ENCODE peak calls at places on chromosomes 6 and 20, in six cellular contexts. T, V, I, C, U and H are unnamed samples.

GRCh38 chr20:48807586-48808381 is 20.0 kb downstream of the PREX1 start:
- DNase-seq in T (no peak), V (no peak), I (no peak), C (no peak), U (no peak), H (no peak)

GRCh38 chr20:57398231-57398821 is 7.1 kb downstream of the RBM38 start:
- DNase-seq in T (peak), V (no peak), I (no peak), C (no peak), U (no peak), H (no peak)

GRCh38 chr20:33991498-33991897 is 2.2 kb upstream of the RALY start:
- DNase-seq in T (no peak), V (no peak), I (no peak), C (no peak), U (no peak), H (no peak)

GRCh38 chr6:14273196-14273595 is 155.6 kb downstream of the CD83 start:
- DNase-seq in T (no peak), V (no peak), I (no peak), C (no peak), U (no peak), H (no peak)

GRCh38 chr6:90997076-90997475 is 410.2 kb upstream of the MAP3K7 start:
- DNase-seq in T (no peak), V (no peak), I (no peak), C (no peak), U (no peak), H (no peak)

GRCh38 chr6:169978615-169979161 is 227.3 kb downstream of the ERMARD start:
- DNase-seq in T (no peak), V (no peak), I (no peak), C (no peak), U (no peak), H (no peak)

GRCh38 chr20:17992847-17993508 is 24.2 kb downstream of the MGME1 start:
- DNase-seq in T (no peak), V (no peak), I (no peak), C (no peak), U (no peak), H (no peak)

GRCh38 chr6:125940691-125941090 is 15.9 kb upstream of the HINT3 start:
- DNase-seq in T (no peak), V (no peak), I (no peak), C (no peak), U (no peak), H (no peak)

GRCh38 chr6:138795809-138796469 is at the start of gene ECT2L:
- DNase-seq in T (no peak), V (no peak), I (peak), C (no peak), U (no peak), H (peak)

GRCh38 chr20:44948107-44948506 is 12.1 kb downstream of the TOMM34 start:
- DNase-seq in T (no peak), V (no peak), I (no peak), C (no peak), U (no peak), H (no peak)

GRCh38 chr6:16430661-16431089 is 192.3 kb downstream of the GMPR start:
- DNase-seq in T (no peak), V (peak), I (no peak), C (no peak), U (no peak), H (no peak)

GRCh38 chr6:112269165-112269564 is 14.8 kb upstream of the LAMA4 start:
- DNase-seq in T (no peak), V (no peak), I (no peak), C (no peak), U (no peak), H (no peak)

GRCh38 chr6:116444991-116445566 is 16.1 kb upstream of the CALHM6 start:
- DNase-seq in T (no peak), V (no peak), I (no peak), C (no peak), U (no peak), H (no peak)

GRCh38 chr20:24996449-24997195 is 4.1 kb upstream of the APMAP start:
- DNase-seq in T (no peak), V (no peak), I (no peak), C (no peak), U (no peak), H (no peak)

GRCh38 chr6:88566746-88567534 is 396.5 kb downstream of the RNGTT start:
- DNase-seq in T (no peak), V (no peak), I (no peak), C (no peak), U (no peak), H (no peak)

GRCh38 chr20:58746551-58747399 is 54.2 kb downstream of the NPEPL1 start:
- DNase-seq in T (no peak), V (no peak), I (no peak), C (no peak), U (no peak), H (no peak)

GRCh38 chr20:15867899-15868298 is 705.3 kb downstream of the KIF16B start:
- DNase-seq in T (no peak), V (peak), I (no peak), C (no peak), U (no peak), H (peak)

GRCh38 chr6:135434095-135434494 is 63.4 kb downstream of the AHI1 start:
- DNase-seq in T (no peak), V (no peak), I (no peak), C (no peak), U (no peak), H (no peak)

GRCh38 chr6:40249935-40250334 is 315.7 kb upstream of the MOCS1 start:
- DNase-seq in T (no peak), V (no peak), I (no peak), C (no peak), U (no peak), H (no peak)

GRCh38 chr20:11271319-11271718 is 597.5 kb upstream of the JAG1 start:
- DNase-seq in T (no peak), V (peak), I (peak), C (no peak), U (no peak), H (no peak)

GRCh38 chr6:77455271-77455670 is 8.0 kb downstream of the HTR1B start:
- DNase-seq in T (no peak), V (no peak), I (no peak), C (no peak), U (no peak), H (no peak)

GRCh38 chr20:49646126-49646525 is 67.6 kb downstream of the B4GALT5 start:
- DNase-seq in T (no peak), V (no peak), I (no peak), C (no peak), U (no peak), H (no peak)

GRCh38 chr6:152594726-152595125 is 42.4 kb downstream of the SYNE1 start:
- DNase-seq in T (no peak), V (no peak), I (no peak), C (no peak), U (no peak), H (no peak)

GRCh38 chr6:67544851-67545452 is 1090.1 kb upstream of the ADGRB3 start:
- DNase-seq in T (no peak), V (no peak), I (no peak), C (no peak), U (no peak), H (no peak)

GRCh38 chr6:121142093-121142492 is 192.2 kb downstream of the TBC1D32 start:
- DNase-seq in T (no peak), V (no peak), I (no peak), C (no peak), U (no peak), H (no peak)

GRCh38 chr6:144149894-144150672 is at the start of gene STX11:
- DNase-seq in T (peak), V (no peak), I (peak), C (no peak), U (peak), H (peak)

GRCh38 chr6:26401987-26402658 is at the start of gene BTN3A1:
- DNase-seq in T (peak), V (peak), I (no peak), C (peak), U (peak), H (peak)

DNA sequence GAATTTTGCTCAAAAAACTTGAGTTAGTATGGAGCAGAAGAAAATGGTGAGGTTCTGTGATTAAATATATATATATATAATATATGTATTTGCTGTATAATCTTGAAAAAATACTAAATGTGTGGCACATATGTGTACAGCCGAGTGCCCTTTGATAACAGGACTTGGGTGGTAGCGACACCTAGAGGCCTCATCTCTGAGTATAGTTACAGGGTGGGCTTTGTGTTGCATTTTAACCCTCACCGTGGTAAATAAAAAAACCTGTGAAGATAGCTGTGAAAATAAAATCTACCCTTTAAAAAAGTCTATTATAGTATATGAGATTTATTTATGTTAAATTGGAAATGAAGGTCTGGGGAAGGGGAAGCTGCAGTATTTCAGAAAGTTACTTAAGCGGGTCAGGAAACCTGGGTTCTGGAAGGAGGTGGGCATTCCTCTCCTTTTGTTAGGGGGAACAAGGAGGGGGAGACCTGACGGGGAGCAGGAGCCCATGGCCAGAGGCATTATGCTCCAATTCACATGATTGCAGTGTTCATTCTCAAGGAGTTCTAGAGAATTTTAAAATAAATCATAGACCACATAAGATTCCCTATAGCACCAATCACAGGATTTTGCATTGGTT is 82.7 kb downstream of the SH3BGRL2 start:
- DNase-seq in T (no peak), V (peak), I (no peak), C (peak), U (peak), H (no peak)
- TF ChIP-seq JUND in T (no peak), V (no peak), I (no peak), C (no peak), U (no peak), H (no peak)

GRCh38 chr20:63518351-63518861 is 2.2 kb upstream of the PPDPF start:
- DNase-seq in T (no peak), V (no peak), I (no peak), C (no peak), U (no peak), H (no peak)
- TF ChIP-seq JUND in T (no peak), V (no peak), I (no peak), C (no peak), U (no peak), H (no peak)

GRCh38 chr6:17477356-17477755 is 84.0 kb downstream of the CAP2 start:
- DNase-seq in T (no peak), V (no peak), I (no peak), C (no peak), U (no peak), H (no peak)
- TF ChIP-seq JUND in T (no peak), V (no peak), I (no peak), C (no peak), U (no peak), H (no peak)

GRCh38 chr6:43644940-43645612 is at the start of gene RSPH9:
- DNase-seq in T (no peak), V (no peak), I (peak), C (no peak), U (peak), H (no peak)
- TF ChIP-seq JUND in T (no peak), V (no peak), I (no peak), C (no peak), U (no peak), H (no peak)

DNA sequence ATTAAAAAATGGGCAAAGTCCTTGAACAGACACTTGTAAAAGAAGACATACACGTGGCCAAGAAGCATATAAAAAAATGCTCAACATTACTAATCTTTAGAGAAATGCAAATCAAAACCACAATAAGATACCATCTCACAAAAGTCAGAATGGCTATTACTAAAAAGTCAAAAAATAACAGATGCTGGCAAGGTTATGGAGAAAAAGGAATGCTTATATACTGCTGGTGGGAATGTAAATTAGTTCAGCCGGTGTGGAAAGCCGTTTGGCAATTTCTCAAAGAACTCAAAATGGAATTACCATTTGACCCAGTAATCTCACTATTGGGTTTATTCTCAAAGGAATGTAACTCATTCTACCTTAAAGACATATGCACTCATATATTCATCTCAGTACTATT is 166.6 kb downstream of the KHDC1L start:
- DNase-seq in T (no peak), V (no peak), I (no peak), C (no peak), U (no peak), H (no peak)
- TF ChIP-seq JUND in T (no peak), V (no peak), I (no peak), C (no peak), U (no peak), H (no peak)

GRCh38 chr6:83879746-83880145 is 20.3 kb downstream of the CYB5R4 start:
- DNase-seq in T (no peak), V (no peak), I (no peak), C (no peak), U (no peak), H (no peak)
- TF ChIP-seq JUND in T (no peak), V (no peak), I (no peak), C (no peak), U (no peak), H (no peak)

GRCh38 chr6:53796451-53796780 is 1.6 kb downstream of the LRRC1 start:
- DNase-seq in T (no peak), V (peak), I (no peak), C (no peak), U (no peak), H (no peak)
- TF ChIP-seq JUND in T (no peak), V (no peak), I (no peak), C (no peak), U (no peak), H (no peak)

GRCh38 chr6:132798820-132799538 is 542 bp upstream of the SLC18B1 start:
- DNase-seq in T (peak), V (peak), I (no peak), C (peak), U (peak), H (peak)

GRCh38 chr6:132792510-132792909 is 5.9 kb downstream of the SLC18B1 start:
- DNase-seq in T (no peak), V (no peak), I (no peak), C (no peak), U (no peak), H (no peak)

DNA sequence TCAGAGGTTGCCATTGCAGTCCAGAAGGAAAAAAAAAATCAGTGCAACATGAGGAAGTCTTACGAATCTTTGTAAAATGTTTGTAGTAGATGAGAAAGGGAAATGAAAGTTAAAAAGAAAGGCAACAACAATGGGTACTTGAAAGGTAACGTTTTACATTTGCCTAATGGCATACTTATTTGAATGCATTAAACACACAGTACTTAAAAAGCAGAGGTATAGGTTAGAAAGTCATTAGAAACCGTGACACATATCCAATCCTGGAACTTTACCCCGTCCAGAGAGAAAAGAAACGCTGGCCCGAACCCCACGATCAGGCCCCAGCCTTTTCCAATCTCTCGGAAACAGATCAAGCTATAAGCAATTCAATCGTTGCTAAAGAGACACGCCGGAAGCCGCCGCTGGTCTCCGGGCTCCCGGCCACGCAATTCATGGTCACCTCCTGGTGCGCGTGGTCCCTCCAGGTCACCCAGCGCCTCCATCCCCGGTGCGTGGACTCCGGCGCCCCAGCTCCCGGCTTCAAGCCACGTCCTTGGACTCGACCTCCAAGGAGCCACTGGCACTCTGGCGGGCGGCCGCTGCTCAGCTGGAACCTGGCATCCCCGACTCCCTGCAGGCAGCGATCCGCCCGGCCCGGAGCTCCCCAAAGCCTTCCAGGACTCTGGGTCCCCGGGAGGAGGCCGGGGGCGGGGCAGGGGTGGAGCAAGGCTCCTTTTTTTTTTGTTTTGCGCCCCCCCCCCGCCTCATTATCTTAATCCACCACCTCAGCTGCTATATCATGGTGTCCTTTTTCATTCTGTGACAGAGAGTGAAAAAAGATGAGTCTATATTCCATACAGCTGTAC is at the start of gene SLC18B1:
- DNase-seq in T (no peak), V (peak), I (no peak), C (no peak), U (peak), H (no peak)
- TF ChIP-seq JUND in T (no peak), V (no peak), I (no peak), C (no peak), U (no peak), H (no peak)